ENCODE peak calls at places on chromosome 11, in nine cellular contexts. F is MM.1S; J is small intestine; B is cardiac muscle cell; E is brain microvascular endothelial cell; W is spleen; Z is effector memory CD4-positive, alpha-beta T cell; V is left lung; D is neuronal stem cell. P is an unnamed sample.
A peak's percentile ranks its signal among the peaks of the same experiment; 100 is the strongest.

GRCh38 chr11:11215944-11216343 is 137.1 kb downstream of the CSNK2A3 start:
- DNase-seq in F (no peak), J (no peak), B (no peak), E (no peak), W (no peak), Z (no peak), V (no peak), D (no peak), P (no peak)

GRCh38 chr11:66150140-66150539 is 80.1 kb downstream of the PACS1 start:
- DNase-seq in F (peak; percentile 37), J (no peak), B (no peak), E (no peak), W (no peak), Z (no peak), V (no peak), D (no peak), P (no peak)

GRCh38 chr11:115924744-115925567 is 420.7 kb upstream of the CADM1 start:
- DNase-seq in F (peak; percentile 96), J (no peak), B (no peak), E (no peak), W (no peak), Z (no peak), V (no peak), D (no peak), P (no peak)

GRCh38 chr11:18046116-18046777 is at the start of gene TPH1:
- DNase-seq in F (no peak), J (peak; percentile 49), B (peak; percentile 75), E (peak; percentile 34), W (no peak), Z (no peak), V (peak; percentile 85), D (peak; percentile 26), P (peak; percentile 67)

GRCh38 chr11:102426000-102426399 is 26.6 kb downstream of the TMEM123 start:
- DNase-seq in F (no peak), J (no peak), B (no peak), E (no peak), W (no peak), Z (no peak), V (no peak), D (no peak), P (no peak)

GRCh38 chr11:64150481-64151239 is 15.3 kb downstream of the MACROD1 start:
- DNase-seq in F (no peak), J (peak; percentile 28), B (no peak), E (no peak), W (peak; percentile 81), Z (no peak), V (no peak), D (no peak), P (no peak)

GRCh38 chr11:33376331-33377099 is 119.3 kb downstream of the HIPK3 start:
- DNase-seq in F (peak; percentile 27), J (no peak), B (peak; percentile 64), E (no peak), W (no peak), Z (no peak), V (peak; percentile 72), D (peak; percentile 11), P (no peak)

GRCh38 chr11:77073328-77074001 is 6.7 kb downstream of the CAPN5 start:
- DNase-seq in F (no peak), J (peak; percentile 91), B (peak; percentile 18), E (peak; percentile 88), W (peak; percentile 78), Z (no peak), V (peak; percentile 78), D (no peak), P (peak; percentile 60)

GRCh38 chr11:121042296-121042695 is 18.4 kb downstream of the TBCEL start:
- DNase-seq in F (no peak), J (no peak), B (no peak), E (no peak), W (no peak), Z (no peak), V (no peak), D (no peak), P (no peak)

GRCh38 chr11:96257036-96257435 is 86.0 kb downstream of the MAML2 start:
- DNase-seq in F (no peak), J (no peak), B (no peak), E (no peak), W (no peak), Z (no peak), V (no peak), D (no peak), P (no peak)

DNA sequence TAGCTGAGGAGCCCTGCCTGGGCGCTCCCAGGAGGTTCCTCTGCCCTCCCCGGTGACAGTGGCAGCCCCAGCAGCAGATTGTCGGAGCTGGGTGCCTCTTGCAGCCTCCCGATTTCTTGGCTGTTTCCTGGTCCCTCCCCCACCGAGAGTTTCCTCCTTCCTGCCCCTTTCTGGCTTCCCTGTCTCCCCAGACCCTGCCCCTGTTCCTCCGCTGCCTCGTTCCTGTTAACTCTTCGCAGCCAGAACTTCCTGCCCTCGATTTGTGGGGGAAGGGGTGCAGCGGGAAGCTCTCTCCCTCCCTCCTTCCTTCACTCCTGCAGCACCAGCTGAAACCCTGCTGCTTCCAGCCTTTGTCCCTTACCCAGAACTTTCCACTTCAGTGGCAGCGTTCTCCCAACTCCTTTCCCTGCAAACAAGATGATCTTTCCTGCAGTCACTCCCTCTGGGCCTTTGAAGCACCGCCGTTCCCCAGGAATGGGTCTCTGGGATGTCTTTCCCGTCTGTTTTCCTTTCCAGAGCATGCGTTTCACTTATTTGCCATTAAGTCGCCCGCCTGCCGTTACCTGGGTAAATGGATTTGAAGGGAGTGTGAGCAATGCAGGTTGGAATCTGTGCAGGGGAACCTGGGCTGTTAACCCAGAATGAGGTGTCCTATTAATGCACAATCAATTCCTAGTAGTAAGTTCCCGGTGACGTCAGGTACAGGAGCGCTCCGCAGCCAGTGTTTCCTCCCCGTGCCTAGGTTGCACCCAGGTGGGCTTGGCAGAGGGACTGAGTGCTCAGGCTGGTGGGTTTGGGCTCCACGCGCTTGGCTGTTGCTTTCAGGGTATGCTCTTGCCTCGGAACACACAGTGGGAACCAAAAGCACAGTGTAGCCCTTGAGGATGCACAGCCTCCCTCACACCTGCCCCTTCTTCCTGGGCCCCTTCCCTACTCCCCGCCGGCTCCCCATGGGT is 4.3 kb downstream of the GRK2 start:
- DNase-seq in F (no peak), J (peak; percentile 41), B (no peak), E (no peak), W (peak; percentile 85), Z (no peak), V (peak; percentile 87), D (no peak), P (peak; percentile 69)
- H3K27ac ChIP-seq in F (peak overlapping the region; percentile 94), J (peak overlapping the region; percentile 93), B (no peak overlapping the region), E (no peak overlapping the region), W (peak overlapping the region; percentile 99), Z (peak overlapping the region; percentile 90), V (peak overlapping the region; percentile 100), D (peak overlapping the region; percentile 45), P (peak overlapping the region; percentile 93)

DNA sequence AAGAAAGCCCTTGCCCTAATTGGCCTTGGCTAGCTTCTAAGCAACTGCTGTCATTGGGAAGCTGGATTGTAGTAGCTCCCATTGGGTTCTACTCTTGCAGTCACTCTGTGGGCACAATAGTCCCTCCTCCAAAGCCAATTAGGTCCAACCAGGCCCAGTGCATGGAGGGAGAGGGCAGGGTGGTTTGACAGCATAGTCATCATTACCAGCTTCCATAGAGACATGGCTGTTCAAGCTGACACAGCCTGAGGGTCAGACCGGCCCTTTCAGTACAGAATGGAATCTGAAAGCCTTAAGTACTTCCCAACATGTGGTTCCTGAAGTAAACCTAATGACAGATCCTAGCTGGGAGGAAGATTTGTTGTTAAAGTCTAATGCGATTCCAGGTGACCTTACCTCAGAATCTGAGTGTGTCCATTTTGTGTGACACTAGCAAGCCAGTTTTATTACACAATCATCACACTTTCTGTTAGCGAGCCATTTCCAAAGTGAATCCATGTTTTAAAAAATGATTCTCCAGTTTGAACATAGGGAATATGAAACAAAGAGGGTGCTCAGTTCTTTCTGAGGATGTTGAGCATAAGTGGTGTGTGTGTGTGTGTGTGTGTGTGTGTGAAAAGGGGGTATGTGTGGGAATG is 6.9 kb downstream of the PLET1 start:
- DNase-seq in F (no peak), J (no peak), B (no peak), E (no peak), W (no peak), Z (no peak), V (no peak), D (no peak), P (no peak)
- H3K4me3 ChIP-seq in F (no peak overlapping the region), J (no peak overlapping the region), B (no peak overlapping the region), E (no peak overlapping the region), W (no peak overlapping the region), Z (no peak overlapping the region), V (no peak overlapping the region), D (no peak overlapping the region), P (no peak overlapping the region)

DNA sequence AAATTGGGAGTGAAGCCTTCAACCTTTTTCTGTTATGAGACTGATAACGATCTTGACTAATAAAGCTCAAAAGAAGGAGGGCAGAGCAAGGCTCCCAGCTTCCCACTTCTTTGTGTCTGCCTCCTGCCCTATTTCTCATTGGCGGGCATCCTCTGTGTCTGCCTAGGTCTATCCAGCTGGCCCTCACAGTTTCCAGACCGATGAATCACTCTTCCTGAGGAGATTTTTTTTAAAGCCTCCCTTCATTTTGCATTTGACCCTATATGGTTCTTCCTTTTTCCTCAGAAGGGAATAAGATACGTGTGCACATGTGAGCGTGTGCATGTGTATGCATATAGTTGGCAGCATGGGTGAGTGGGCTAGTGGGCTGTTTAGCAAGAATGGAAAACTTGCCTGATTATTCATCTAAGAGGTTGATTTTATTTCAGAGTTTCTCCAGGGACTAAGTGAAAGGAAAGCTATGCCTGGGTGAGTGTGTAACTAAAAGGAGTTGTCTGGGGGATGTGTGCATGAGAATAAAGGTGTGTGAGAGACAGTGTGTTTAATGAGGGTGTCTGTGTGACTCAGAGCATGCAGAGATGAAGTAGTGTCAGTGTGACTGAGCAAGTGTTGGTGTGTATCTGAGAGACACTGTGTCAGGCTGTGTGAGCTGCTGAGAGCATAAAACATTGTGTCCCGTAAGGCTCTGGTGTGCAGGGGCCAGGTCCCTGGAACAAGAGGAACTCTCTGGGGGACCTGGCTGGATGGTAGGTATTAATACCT is 12.2 kb downstream of the PHLDB1 start:
- DNase-seq in F (no peak), J (no peak), B (no peak), E (peak; percentile 97), W (peak; percentile 37), Z (no peak), V (peak; percentile 24), D (no peak), P (peak; percentile 35)
- H3K27ac ChIP-seq in F (no peak overlapping the region), J (peak overlapping the region; percentile 83), B (no peak overlapping the region), E (peak overlapping the region; percentile 98), W (peak overlapping the region; percentile 74), Z (no peak overlapping the region), V (peak overlapping the region; percentile 78), D (peak overlapping the region; percentile 70), P (peak overlapping the region; percentile 80)

DNA sequence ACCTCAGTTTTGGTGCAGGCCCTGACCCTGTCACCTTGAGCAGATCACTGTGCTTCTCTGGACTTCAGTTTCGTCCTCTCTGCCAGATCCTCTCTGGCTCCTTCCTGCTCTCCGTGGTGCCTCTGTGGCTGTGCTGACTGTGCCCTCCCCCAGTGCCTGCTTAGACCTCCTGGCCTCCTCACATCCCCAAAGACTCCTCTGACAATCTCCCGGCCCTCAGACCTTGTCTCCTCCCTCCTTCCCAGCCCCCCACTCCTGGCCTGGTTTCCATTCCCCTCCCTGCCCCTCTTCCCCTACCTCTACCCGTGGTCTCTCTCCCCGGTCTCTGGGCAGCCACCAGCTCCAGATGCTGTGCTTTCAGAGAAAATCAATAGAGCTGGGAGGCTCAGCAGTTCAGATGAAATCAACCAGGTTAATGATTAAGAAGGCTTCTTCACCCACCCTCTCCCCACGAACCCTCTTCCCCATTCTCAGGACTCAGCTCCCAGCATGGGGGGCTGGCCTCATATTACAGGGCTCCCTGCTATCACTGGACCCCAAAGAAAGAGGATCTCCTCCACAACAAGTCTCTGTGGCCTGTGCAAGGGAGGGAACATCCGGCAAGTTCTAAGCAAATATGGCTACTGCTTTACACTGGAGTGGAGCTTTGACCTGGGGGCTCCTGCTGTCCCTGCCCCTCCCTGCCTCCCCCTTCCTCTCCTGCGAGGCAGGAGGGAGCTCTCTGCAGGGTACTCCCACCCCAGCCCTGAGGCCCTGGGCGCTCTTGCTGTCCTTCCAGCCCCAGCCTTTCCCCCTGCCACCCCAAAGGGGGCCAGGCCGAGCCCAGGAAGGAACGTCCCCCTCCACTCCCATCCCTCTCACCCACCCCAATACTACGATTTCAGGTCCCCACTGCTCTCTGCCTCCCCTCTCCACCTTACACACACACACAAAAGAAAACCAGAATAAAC is 8.5 kb downstream of the BACE1-AS start:
- DNase-seq in F (no peak), J (peak; percentile 29), B (no peak), E (no peak), W (no peak), Z (no peak), V (no peak), D (no peak), P (no peak)
- H3K4me3 ChIP-seq in F (no peak overlapping the region), J (no peak overlapping the region), B (no peak overlapping the region), E (no peak overlapping the region), W (no peak overlapping the region), Z (no peak overlapping the region), V (no peak overlapping the region), D (peak overlapping the region; percentile 40), P (peak overlapping the region; percentile 17)